ENCODE peak calls at places on chromosomes 12 and 14, in six cellular contexts. T, O, B, E, W and Q are unnamed samples.

GRCh38 chr12:108788076-108788782 is 56.9 kb upstream of the CORO1C start:
- DNase-seq in B (no peak), W (no peak), O (no peak), T (no peak), E (no peak), Q (no peak)

GRCh38 chr12:57133916-57134315 is 5.6 kb downstream of the LRP1 start:
- DNase-seq in B (no peak), W (no peak), E (no peak), T (no peak), O (no peak), Q (no peak)

GRCh38 chr14:105195533-105196227 is 14.6 kb upstream of the NUDT14 start:
- DNase-seq in E (peak), O (no peak), W (no peak), T (peak), B (no peak), Q (no peak)

GRCh38 chr12:95205685-95206084 is 11.6 kb downstream of the FGD6 start:
- DNase-seq in B (peak), W (no peak), O (peak), T (peak), E (peak), Q (peak)

GRCh38 chr14:99198746-99199145 is 73.3 kb downstream of the BCL11B start:
- DNase-seq in T (no peak), W (no peak), O (no peak), E (no peak), B (no peak), Q (no peak)

GRCh38 chr14:29810657-29811056 is 117.0 kb downstream of the PRKD1 start:
- DNase-seq in W (no peak), E (no peak), O (no peak), T (no peak), B (no peak), Q (no peak)

GRCh38 chr14:80872645-80873044 is 68.9 kb downstream of the CEP128 start:
- DNase-seq in B (no peak), W (no peak), T (no peak), E (no peak), O (no peak), Q (peak)

GRCh38 chr14:74697543-74697942 is 15.3 kb downstream of the AREL1 start:
- DNase-seq in E (peak), O (no peak), W (no peak), T (no peak), B (peak), Q (peak)

GRCh38 chr12:32821293-32822089 is 65.8 kb upstream of the YARS2 start:
- DNase-seq in T (no peak), E (no peak), B (peak), O (no peak), W (no peak), Q (no peak)

GRCh38 chr12:132986885-132987225 is 688 bp downstream of the ZNF26 start:
- DNase-seq in B (no peak), E (no peak), W (no peak), O (no peak), T (no peak), Q (peak)

GRCh38 chr14:95469134-95469481 is 47.3 kb downstream of the SYNE3 start:
- DNase-seq in T (no peak), W (no peak), B (no peak), E (no peak), O (no peak), Q (no peak)

GRCh38 chr12:95413576-95413975 is 60.4 kb upstream of the METAP2 start:
- DNase-seq in T (no peak), E (no peak), B (peak), O (no peak), W (no peak), Q (peak)

GRCh38 chr14:56796259-56796658 is 14.0 kb downstream of the OTX2 start:
- DNase-seq in E (peak), B (no peak), T (no peak), W (no peak), O (no peak), Q (no peak)

GRCh38 chr12:31017535-31017934 is 56.1 kb upstream of the DDX11 start:
- DNase-seq in B (no peak), O (peak), T (no peak), E (no peak), W (no peak), Q (no peak)

GRCh38 chr12:18955594-18955993 is 173.9 kb upstream of the PLEKHA5 start:
- DNase-seq in B (peak), T (no peak), W (no peak), E (no peak), O (no peak), Q (peak)
- H2BK15ac ChIP-seq in B (no peak), T (no peak), W (peak), E (no peak), O (no peak), Q (no peak)

DNA sequence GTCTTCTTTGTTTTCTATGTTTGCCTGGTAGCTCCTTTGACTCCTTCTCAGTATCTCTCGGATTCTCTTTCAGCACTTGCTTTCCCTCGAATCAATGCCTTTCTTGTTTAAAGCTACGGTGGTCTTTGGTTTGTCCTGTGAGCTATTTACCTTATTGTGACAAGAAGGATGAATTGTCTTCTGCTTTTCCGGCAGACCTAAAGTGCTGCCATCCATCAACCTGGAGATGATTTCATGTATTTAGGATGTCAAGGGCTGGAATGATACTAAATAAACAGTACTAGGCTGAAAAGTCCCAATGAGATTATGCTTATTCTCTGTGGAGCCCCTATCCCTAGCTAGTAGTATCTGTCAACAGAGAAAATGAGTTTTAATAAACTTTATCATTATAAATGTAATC is 541.6 kb downstream of the NOVA1 start:
- DNase-seq in O (no peak), E (no peak), T (no peak), B (no peak), W (no peak), Q (no peak)
- H2BK15ac ChIP-seq in O (no peak), E (no peak), T (no peak), B (no peak), W (no peak), Q (no peak)

GRCh38 chr12:2941524-2941923 is 17.7 kb upstream of the TEAD4 start:
- DNase-seq in O (no peak), T (no peak), B (no peak), W (no peak), E (no peak), Q (no peak)
- H2BK15ac ChIP-seq in O (no peak), T (no peak), B (no peak), W (no peak), E (no peak), Q (no peak)

DNA sequence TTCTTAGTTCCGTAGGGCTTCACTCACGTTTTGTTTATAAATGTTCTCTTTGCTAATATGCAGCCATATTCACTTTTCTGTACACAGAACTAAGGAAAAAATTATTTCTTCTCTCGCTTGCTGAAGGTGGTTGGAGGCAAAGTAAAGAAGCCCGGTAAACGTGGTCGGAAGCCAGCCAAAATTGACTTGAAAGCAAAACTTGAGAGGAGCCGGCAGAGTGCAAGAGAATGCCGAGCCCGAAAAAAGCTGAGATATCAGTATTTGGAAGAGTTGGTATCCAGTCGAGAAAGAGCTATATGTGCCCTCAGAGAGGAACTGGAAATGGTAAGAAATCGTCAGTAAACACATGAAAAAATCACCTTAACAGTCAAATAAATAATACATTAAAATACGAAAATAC is 24.0 kb downstream of the CREBL2 start:
- DNase-seq in T (no peak), W (no peak), E (no peak), B (no peak), O (no peak), Q (no peak)
- H2BK15ac ChIP-seq in T (no peak), W (no peak), E (no peak), B (no peak), O (no peak), Q (no peak)

DNA sequence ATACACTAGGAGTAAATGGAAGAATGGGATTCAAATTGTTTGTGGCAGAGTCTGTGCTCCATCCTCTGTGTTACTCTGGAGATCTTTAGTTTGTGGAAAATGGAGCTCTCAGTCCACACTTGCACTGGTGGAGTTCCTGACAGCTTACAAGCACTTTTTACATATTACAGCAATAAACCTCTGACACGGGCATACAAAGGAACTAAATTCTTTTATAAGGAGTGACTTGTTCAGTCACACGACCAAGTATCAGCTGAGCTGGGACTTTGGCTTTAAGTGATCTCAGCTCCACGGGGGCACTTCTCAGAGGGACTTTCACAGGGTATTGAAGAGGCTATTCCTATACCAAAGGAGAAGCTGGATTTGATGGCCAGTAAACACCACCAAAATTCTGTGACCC is 417.4 kb downstream of the LRIG3 start:
- DNase-seq in E (no peak), B (peak), O (no peak), W (no peak), T (no peak), Q (peak)
- H2BK15ac ChIP-seq in E (no peak), B (no peak), O (no peak), W (no peak), T (no peak), Q (peak)